ENCODE peak calls at places on chromosome 5, in seven cellular contexts. V is choroid plexus epithelial cell, M is DMS153, E is cardiac fibroblast, R is NCI-H1092 treated with DMSO at 0.1 percent for 48 hours, S is amniotic stem cell, F is fibroblast of villous mesenchyme. Q is an unnamed sample.

GRCh38 chr5:106959447-106959846 is 711.3 kb downstream of the EFNA5 start:
- DNase-seq in V (no peak), M (no peak), E (no peak), R (no peak), S (no peak), F (no peak), Q (no peak)

GRCh38 chr5:51411917-51412316 is 28.7 kb downstream of the ISL1 start:
- DNase-seq in V (no peak), M (no peak), E (no peak), R (no peak), S (no peak), F (no peak), Q (no peak)

GRCh38 chr5:78600656-78601452 is 47.7 kb downstream of the LHFPL2 start:
- DNase-seq in V (peak; percentile 84), M (no peak), E (no peak), R (no peak), S (no peak), F (no peak), Q (no peak)

GRCh38 chr5:43045236-43045635 is 5.1 kb upstream of the ANXA2R start:
- DNase-seq in V (no peak), M (no peak), E (no peak), R (no peak), S (no peak), F (no peak), Q (no peak)

GRCh38 chr5:168288349-168289245 is 2.8 kb upstream of the WWC1 start:
- DNase-seq in V (no peak), M (no peak), E (no peak), R (no peak), S (no peak), F (no peak), Q (no peak)

GRCh38 chr5:142981475-142981874 is 211.3 kb downstream of the ARHGAP26 start:
- DNase-seq in V (no peak), M (no peak), E (no peak), R (no peak), S (no peak), F (no peak), Q (no peak)

GRCh38 chr5:68376931-68377330 is 161.4 kb downstream of the PIK3R1 start:
- DNase-seq in V (peak; percentile 39), M (no peak), E (peak; percentile 31), R (no peak), S (no peak), F (peak; percentile 41), Q (peak; percentile 54)

GRCh38 chr5:63760965-63761364 is 201.3 kb downstream of the HTR1A start:
- DNase-seq in V (no peak), M (no peak), E (no peak), R (no peak), S (no peak), F (no peak), Q (no peak)

GRCh38 chr5:84303315-84303714 is 81.4 kb downstream of the EDIL3 start:
- DNase-seq in V (no peak), M (no peak), E (peak; percentile 37), R (no peak), S (no peak), F (no peak), Q (no peak)

GRCh38 chr5:10695759-10696543 is 65.1 kb downstream of the DAP start:
- DNase-seq in V (no peak), M (no peak), E (no peak), R (no peak), S (no peak), F (no peak), Q (no peak)

GRCh38 chr5:167835146-167835545 is 456.3 kb upstream of the WWC1 start:
- DNase-seq in V (no peak), M (no peak), E (peak; percentile 13), R (no peak), S (no peak), F (no peak), Q (no peak)

GRCh38 chr5:72130342-72130741 is 23.1 kb downstream of the MAP1B start:
- DNase-seq in V (peak; percentile 37), M (no peak), E (no peak), R (no peak), S (no peak), F (no peak), Q (peak; percentile 87)

GRCh38 chr5:133245191-133246052 is 193.6 kb downstream of the HSPA4 start:
- DNase-seq in V (peak; percentile 89), M (no peak), E (peak; percentile 62), R (no peak), S (peak; percentile 26), F (peak; percentile 88), Q (peak; percentile 2)

GRCh38 chr5:52987711-52988329 is 1.3 kb upstream of the ITGA2 start:
- DNase-seq in V (peak; percentile 51), M (no peak), E (peak; percentile 27), R (no peak), S (no peak), F (no peak), Q (no peak)

GRCh38 chr5:61991861-61992260 is 314.1 kb upstream of the KIF2A start:
- DNase-seq in V (no peak), M (no peak), E (no peak), R (no peak), S (no peak), F (peak; percentile 16), Q (peak; percentile 4)

GRCh38 chr5:166722939-166723338 is 1568.5 kb upstream of the WWC1 start:
- DNase-seq in V (peak; percentile 80), M (no peak), E (peak; percentile 49), R (no peak), S (no peak), F (peak; percentile 68), Q (peak; percentile 36)

GRCh38 chr5:10585120-10585915 is 21.4 kb downstream of the ANKRD33B start:
- DNase-seq in V (no peak), M (no peak), E (no peak), R (no peak), S (no peak), F (no peak), Q (no peak)

GRCh38 chr5:175870820-175871447 is 444 bp upstream of the CPLX2 start:
- DNase-seq in V (no peak), M (no peak), E (no peak), R (no peak), S (no peak), F (no peak), Q (no peak)

GRCh38 chr5:131505237-131505908 is 129.7 kb downstream of the RAPGEF6 start:
- DNase-seq in V (no peak), M (no peak), E (no peak), R (no peak), S (no peak), F (peak; percentile 21), Q (no peak)

GRCh38 chr5:16392718-16393117 is 72.9 kb downstream of the ZNF622 start:
- DNase-seq in V (no peak), M (no peak), E (peak; percentile 23), R (no peak), S (no peak), F (peak; percentile 6), Q (no peak)